ENCODE peak calls at places on chromosome 2, in five cellular contexts. O, S, F, R and W are unnamed samples.

GRCh38 chr2:133292267-133292666 is 276.0 kb downstream of the NCKAP5 start:
- DNase-seq in O (no peak), S (no peak), F (no peak), R (no peak), W (no peak)

GRCh38 chr2:50648031-50648430 is 383.9 kb downstream of the NRXN1 start:
- DNase-seq in O (no peak), S (no peak), F (no peak), R (no peak), W (no peak)

GRCh38 chr2:239303711-239304532 is 96.9 kb downstream of the HDAC4 start:
- DNase-seq in O (no peak), S (no peak), F (peak; percentile 31), R (peak; percentile 31), W (no peak)

GRCh38 chr2:207768891-207769596 is 662 bp downstream of the FZD5 start:
- DNase-seq in O (peak; percentile 35), S (peak; percentile 42), F (no peak), R (no peak), W (no peak)

GRCh38 chr2:40034801-40035200 is 255.7 kb upstream of the THUMPD2 start:
- DNase-seq in O (no peak), S (no peak), F (no peak), R (no peak), W (no peak)

GRCh38 chr2:73979021-73979420 is 5.7 kb upstream of the TET3 start:
- DNase-seq in O (no peak), S (no peak), F (no peak), R (no peak), W (no peak)

GRCh38 chr2:227655454-227655853 is 11.2 kb upstream of the SCYGR5 start:
- DNase-seq in O (peak; percentile 91), S (no peak), F (no peak), R (no peak), W (no peak)

GRCh38 chr2:13103778-13104493 is 387.2 kb downstream of the TRIB2 start:
- DNase-seq in O (no peak), S (no peak), F (no peak), R (no peak), W (no peak)

GRCh38 chr2:221494556-221494955 is 77.5 kb downstream of the EPHA4 start:
- DNase-seq in O (peak; percentile 26), S (peak; percentile 22), F (no peak), R (no peak), W (no peak)

GRCh38 chr2:43718530-43719124 is 42.4 kb upstream of the C1GALT1C1L start:
- DNase-seq in O (no peak), S (no peak), F (no peak), R (no peak), W (no peak)

GRCh38 chr2:238063414-238064189 is 2.8 kb downstream of the SCLY start:
- DNase-seq in O (no peak), S (peak; percentile 38), F (no peak), R (no peak), W (no peak)

GRCh38 chr2:19111297-19111696 is 247.1 kb downstream of the OSR1 start:
- DNase-seq in O (no peak), S (no peak), F (no peak), R (no peak), W (no peak)

GRCh38 chr2:26562811-26563645 is 78.1 kb downstream of the CIB4 start:
- DNase-seq in O (peak; percentile 59), S (peak; percentile 63), F (no peak), R (peak; percentile 83), W (no peak)

GRCh38 chr2:179172894-179173293 is 91.7 kb downstream of the SESTD1 start:
- DNase-seq in O (no peak), S (no peak), F (no peak), R (no peak), W (no peak)

GRCh38 chr2:172082105-172082943 is 3.0 kb upstream of the DLX1 start:
- DNase-seq in O (no peak), S (no peak), F (no peak), R (no peak), W (no peak)

GRCh38 chr2:204611764-204612163 is 66.5 kb downstream of the PARD3B start:
- DNase-seq in O (no peak), S (no peak), F (no peak), R (no peak), W (no peak)

GRCh38 chr2:44335806-44336538 is 25.3 kb downstream of the PREPL start:
- DNase-seq in O (peak; percentile 16), S (no peak), F (no peak), R (no peak), W (no peak)

GRCh38 chr2:105039559-105039958 is 1.7 kb downstream of the MRPS9 start:
- DNase-seq in O (no peak), S (no peak), F (no peak), R (no peak), W (no peak)

GRCh38 chr2:96213379-96213778 is 4.8 kb upstream of the STARD7 start:
- DNase-seq in O (no peak), S (no peak), F (no peak), R (no peak), W (no peak)

GRCh38 chr2:31297751-31298150 is 63.8 kb downstream of the EHD3 start:
- DNase-seq in O (no peak), S (no peak), F (no peak), R (no peak), W (no peak)

GRCh38 chr2:41572154-41572553 is 475.7 kb upstream of the PKDCC start:
- DNase-seq in O (no peak), S (no peak), F (no peak), R (no peak), W (no peak)

GRCh38 chr2:40746150-40746549 is 294.3 kb upstream of the SLC8A1 start:
- DNase-seq in O (no peak), S (no peak), F (no peak), R (no peak), W (no peak)

GRCh38 chr2:56127013-56127772 is 56.6 kb upstream of the CCDC85A start:
- DNase-seq in O (no peak), S (no peak), F (no peak), R (no peak), W (no peak)

GRCh38 chr2:119181391-119181790 is 22.8 kb upstream of the C1QL2 start:
- DNase-seq in O (no peak), S (no peak), F (no peak), R (no peak), W (peak; percentile 62)

GRCh38 chr2:45612741-45613140 is 1.7 kb upstream of the SRBD1 start:
- DNase-seq in O (peak; percentile 71), S (no peak), F (no peak), R (no peak), W (no peak)

GRCh38 chr2:228728961-228729360 is 542.1 kb downstream of the PID1 start:
- DNase-seq in O (no peak), S (no peak), F (no peak), R (no peak), W (no peak)

DNA sequence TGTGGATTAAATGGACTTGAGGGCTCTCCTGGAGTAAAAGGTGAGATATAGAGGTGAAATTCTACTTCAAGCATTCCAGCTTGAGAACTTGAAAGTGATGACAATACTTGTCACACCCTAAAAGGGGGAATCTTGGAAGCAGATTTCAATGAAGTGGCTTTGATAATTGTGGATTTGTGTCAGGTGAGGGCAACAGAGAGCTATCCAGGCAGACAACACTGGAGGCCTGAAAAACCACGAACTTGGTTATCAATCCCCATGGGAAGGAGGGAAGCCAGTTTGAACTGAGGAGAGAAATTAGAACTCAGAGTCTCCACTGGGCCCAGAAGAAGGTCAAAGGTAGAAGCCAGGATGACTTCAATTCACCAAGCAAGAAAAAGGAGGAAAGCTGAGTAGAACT is 263.9 kb downstream of the FIGN start:
- DNase-seq in O (peak; percentile 56), S (no peak), F (no peak), R (no peak), W (no peak)
- TF ChIP-seq CTCF in O (peak; percentile 45), S (no peak), F (no peak), R (no peak), W (peak; percentile 76)

GRCh38 chr2:145777297-145777696 is 1257.4 kb upstream of the ZEB2 start:
- DNase-seq in O (peak; percentile 55), S (no peak), F (no peak), R (no peak), W (no peak)
- TF ChIP-seq CTCF in O (no peak), S (no peak), F (no peak), R (no peak), W (no peak)

GRCh38 chr2:59182249-59182648 is 941.1 kb upstream of the FANCL start:
- DNase-seq in O (no peak), S (no peak), F (no peak), R (no peak), W (no peak)
- TF ChIP-seq CTCF in O (no peak), S (peak; percentile 9), F (no peak), R (no peak), W (peak; percentile 71)

GRCh38 chr2:65620524-65620923 is 188.1 kb upstream of the SPRED2 start:
- DNase-seq in O (no peak), S (no peak), F (no peak), R (no peak), W (no peak)
- TF ChIP-seq CTCF in O (no peak), S (no peak), F (no peak), R (no peak), W (peak; percentile 64)

GRCh38 chr2:79511320-79511951 is 1.4 kb upstream of the CTNNA2 start:
- DNase-seq in O (peak; percentile 7), S (peak; percentile 45), F (no peak), R (peak; percentile 43), W (no peak)

DNA sequence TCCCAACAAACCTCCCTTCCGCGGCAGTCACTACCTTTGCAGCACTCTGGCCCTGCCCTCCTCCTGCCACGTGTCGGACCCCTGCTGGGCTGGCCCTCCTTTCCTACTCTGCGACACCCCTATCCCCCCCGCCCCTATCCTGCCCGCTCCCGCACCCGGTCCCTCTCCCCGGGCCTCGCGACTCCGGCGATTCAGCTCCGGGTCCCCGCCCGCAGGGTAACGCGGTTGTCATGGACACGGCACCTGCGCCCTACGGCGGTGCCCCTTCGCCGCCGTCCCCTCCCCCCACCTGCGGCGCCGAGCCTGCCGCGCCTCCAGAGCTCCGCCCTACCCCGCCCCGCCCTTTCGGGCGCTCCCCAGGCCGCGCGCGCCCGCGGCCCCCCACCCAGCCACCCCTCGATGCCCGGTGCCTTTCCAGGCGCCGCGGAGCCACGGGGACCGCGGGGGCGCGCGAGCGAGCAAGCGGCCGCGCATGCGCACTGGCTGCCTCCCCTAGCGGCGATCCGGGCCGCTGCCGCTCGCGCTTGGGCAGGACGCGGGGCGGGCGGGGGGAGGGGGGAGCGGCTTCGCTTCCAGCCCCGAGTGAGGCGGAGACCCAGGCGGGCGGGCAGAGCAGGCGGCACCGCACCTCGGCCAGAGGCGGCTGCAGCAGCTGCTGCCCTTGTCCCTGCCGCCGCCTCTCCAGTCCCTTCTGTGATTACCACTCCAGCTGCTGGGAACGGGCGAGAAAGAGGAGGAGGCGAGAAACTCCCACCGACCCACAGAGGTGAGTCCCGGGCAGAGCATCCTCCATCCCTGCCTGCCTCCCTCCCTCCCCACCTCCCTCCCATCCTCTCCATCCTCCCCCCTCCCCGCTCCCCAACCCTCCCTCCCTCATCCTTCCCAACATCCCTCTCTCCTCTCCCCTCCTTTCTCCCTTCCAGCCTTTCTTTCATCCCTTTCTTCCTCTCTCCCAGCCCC is at the start of gene CTNNA2:
- DNase-seq in O (peak; percentile 6), S (peak; percentile 33), F (peak; percentile 22), R (peak; percentile 50), W (no peak)
- TF ChIP-seq CTCF in O (no peak), S (no peak), F (no peak), R (no peak), W (peak; percentile 71)